ENCODE peak calls at places on chromosomes 12 and 14, in ten cellular contexts. One of them, this sample, is unnamed.

GRCh38 chr12:54561164-54561563 is 11.8 kb downstream of the PDE1B start:
- DNase-seq in neural crest cell: no peak
- DNase-seq in pulmonary artery endothelial cell: no peak
- DNase-seq in activated T-helper 1 cell treated with anti-CD3 and anti-CD28 coated beads, Interleukin-2, amount 50 U/mL, for 16 hours: no peak
- DNase-seq in OCI-LY7: no peak
- DNase-seq in mesothelial cell of epicardium: no peak
- DNase-seq in SIG-M5: no peak
- DNase-seq in activated naive CD8-positive, alpha-beta T cell treated with anti-CD3 and anti-CD28 coated beads, Interleukin-2, amount 10 ng/mL, durations not matched to agents 7 days and 5 days: peak
- DNase-seq in psoas muscle: no peak
- DNase-seq in LoVo: no peak
- DNase-seq in this sample: peak

GRCh38 chr12:5487971-5488955 is 56.4 kb downstream of the NTF3 start:
- DNase-seq in neural crest cell: no peak
- DNase-seq in pulmonary artery endothelial cell: no peak
- DNase-seq in activated T-helper 1 cell treated with anti-CD3 and anti-CD28 coated beads, Interleukin-2, amount 50 U/mL, for 16 hours: no peak
- DNase-seq in OCI-LY7: no peak
- DNase-seq in mesothelial cell of epicardium: no peak
- DNase-seq in SIG-M5: no peak
- DNase-seq in activated naive CD8-positive, alpha-beta T cell treated with anti-CD3 and anti-CD28 coated beads, Interleukin-2, amount 10 ng/mL, durations not matched to agents 7 days and 5 days: no peak
- DNase-seq in psoas muscle: no peak
- DNase-seq in LoVo: no peak
- DNase-seq in this sample: no peak

GRCh38 chr12:12926571-12927071 is 25.3 kb downstream of the GPRC5D start:
- DNase-seq in neural crest cell: no peak
- DNase-seq in pulmonary artery endothelial cell: no peak
- DNase-seq in activated T-helper 1 cell treated with anti-CD3 and anti-CD28 coated beads, Interleukin-2, amount 50 U/mL, for 16 hours: no peak
- DNase-seq in OCI-LY7: no peak
- DNase-seq in mesothelial cell of epicardium: no peak
- DNase-seq in SIG-M5: no peak
- DNase-seq in activated naive CD8-positive, alpha-beta T cell treated with anti-CD3 and anti-CD28 coated beads, Interleukin-2, amount 10 ng/mL, durations not matched to agents 7 days and 5 days: no peak
- DNase-seq in psoas muscle: no peak
- DNase-seq in LoVo: peak
- DNase-seq in this sample: no peak

GRCh38 chr14:92568621-92569479 is 55.3 kb downstream of the RIN3 start:
- DNase-seq in neural crest cell: no peak
- DNase-seq in pulmonary artery endothelial cell: no peak
- DNase-seq in activated T-helper 1 cell treated with anti-CD3 and anti-CD28 coated beads, Interleukin-2, amount 50 U/mL, for 16 hours: no peak
- DNase-seq in OCI-LY7: no peak
- DNase-seq in mesothelial cell of epicardium: no peak
- DNase-seq in SIG-M5: no peak
- DNase-seq in activated naive CD8-positive, alpha-beta T cell treated with anti-CD3 and anti-CD28 coated beads, Interleukin-2, amount 10 ng/mL, durations not matched to agents 7 days and 5 days: peak
- DNase-seq in psoas muscle: peak
- DNase-seq in LoVo: no peak
- DNase-seq in this sample: peak

GRCh38 chr14:40447032-40447431 is 1014.8 kb upstream of the FBXO33 start:
- DNase-seq in neural crest cell: no peak
- DNase-seq in pulmonary artery endothelial cell: no peak
- DNase-seq in activated T-helper 1 cell treated with anti-CD3 and anti-CD28 coated beads, Interleukin-2, amount 50 U/mL, for 16 hours: no peak
- DNase-seq in OCI-LY7: no peak
- DNase-seq in mesothelial cell of epicardium: no peak
- DNase-seq in SIG-M5: no peak
- DNase-seq in activated naive CD8-positive, alpha-beta T cell treated with anti-CD3 and anti-CD28 coated beads, Interleukin-2, amount 10 ng/mL, durations not matched to agents 7 days and 5 days: no peak
- DNase-seq in psoas muscle: no peak
- DNase-seq in LoVo: no peak
- DNase-seq in this sample: no peak

GRCh38 chr12:6268484-6269157 is 41.9 kb upstream of the PLEKHG6 start:
- DNase-seq in neural crest cell: no peak
- DNase-seq in pulmonary artery endothelial cell: no peak
- DNase-seq in activated T-helper 1 cell treated with anti-CD3 and anti-CD28 coated beads, Interleukin-2, amount 50 U/mL, for 16 hours: no peak
- DNase-seq in OCI-LY7: no peak
- DNase-seq in mesothelial cell of epicardium: no peak
- DNase-seq in SIG-M5: no peak
- DNase-seq in activated naive CD8-positive, alpha-beta T cell treated with anti-CD3 and anti-CD28 coated beads, Interleukin-2, amount 10 ng/mL, durations not matched to agents 7 days and 5 days: no peak
- DNase-seq in psoas muscle: no peak
- DNase-seq in LoVo: no peak
- DNase-seq in this sample: no peak

GRCh38 chr12:80316141-80316700 is 127.8 kb upstream of the PTPRQ start:
- DNase-seq in neural crest cell: no peak
- DNase-seq in pulmonary artery endothelial cell: no peak
- DNase-seq in activated T-helper 1 cell treated with anti-CD3 and anti-CD28 coated beads, Interleukin-2, amount 50 U/mL, for 16 hours: no peak
- DNase-seq in OCI-LY7: no peak
- DNase-seq in mesothelial cell of epicardium: no peak
- DNase-seq in SIG-M5: no peak
- DNase-seq in activated naive CD8-positive, alpha-beta T cell treated with anti-CD3 and anti-CD28 coated beads, Interleukin-2, amount 10 ng/mL, durations not matched to agents 7 days and 5 days: no peak
- DNase-seq in psoas muscle: no peak
- DNase-seq in LoVo: no peak
- DNase-seq in this sample: no peak

GRCh38 chr14:74459289-74459946 is 33.4 kb upstream of the SYNDIG1L start:
- DNase-seq in neural crest cell: peak
- DNase-seq in pulmonary artery endothelial cell: no peak
- DNase-seq in activated T-helper 1 cell treated with anti-CD3 and anti-CD28 coated beads, Interleukin-2, amount 50 U/mL, for 16 hours: no peak
- DNase-seq in OCI-LY7: peak
- DNase-seq in mesothelial cell of epicardium: no peak
- DNase-seq in SIG-M5: no peak
- DNase-seq in activated naive CD8-positive, alpha-beta T cell treated with anti-CD3 and anti-CD28 coated beads, Interleukin-2, amount 10 ng/mL, durations not matched to agents 7 days and 5 days: peak
- DNase-seq in psoas muscle: no peak
- DNase-seq in LoVo: no peak
- DNase-seq in this sample: peak

GRCh38 chr12:13071305-13072280 is 27.4 kb downstream of the FAM234B start:
- DNase-seq in neural crest cell: no peak
- DNase-seq in pulmonary artery endothelial cell: no peak
- DNase-seq in activated T-helper 1 cell treated with anti-CD3 and anti-CD28 coated beads, Interleukin-2, amount 50 U/mL, for 16 hours: no peak
- DNase-seq in OCI-LY7: no peak
- DNase-seq in mesothelial cell of epicardium: no peak
- DNase-seq in SIG-M5: no peak
- DNase-seq in activated naive CD8-positive, alpha-beta T cell treated with anti-CD3 and anti-CD28 coated beads, Interleukin-2, amount 10 ng/mL, durations not matched to agents 7 days and 5 days: no peak
- DNase-seq in psoas muscle: no peak
- DNase-seq in LoVo: no peak
- DNase-seq in this sample: no peak

GRCh38 chr14:102795060-102795925 is 18.0 kb downstream of the TRAF3 start:
- DNase-seq in neural crest cell: no peak
- DNase-seq in pulmonary artery endothelial cell: no peak
- DNase-seq in activated T-helper 1 cell treated with anti-CD3 and anti-CD28 coated beads, Interleukin-2, amount 50 U/mL, for 16 hours: no peak
- DNase-seq in OCI-LY7: no peak
- DNase-seq in mesothelial cell of epicardium: no peak
- DNase-seq in SIG-M5: no peak
- DNase-seq in activated naive CD8-positive, alpha-beta T cell treated with anti-CD3 and anti-CD28 coated beads, Interleukin-2, amount 10 ng/mL, durations not matched to agents 7 days and 5 days: no peak
- DNase-seq in psoas muscle: no peak
- DNase-seq in LoVo: no peak
- DNase-seq in this sample: no peak

GRCh38 chr12:86727151-86727550 is 471.0 kb upstream of the MGAT4C start:
- DNase-seq in neural crest cell: no peak
- DNase-seq in pulmonary artery endothelial cell: peak
- DNase-seq in activated T-helper 1 cell treated with anti-CD3 and anti-CD28 coated beads, Interleukin-2, amount 50 U/mL, for 16 hours: no peak
- DNase-seq in OCI-LY7: no peak
- DNase-seq in mesothelial cell of epicardium: no peak
- DNase-seq in SIG-M5: no peak
- DNase-seq in activated naive CD8-positive, alpha-beta T cell treated with anti-CD3 and anti-CD28 coated beads, Interleukin-2, amount 10 ng/mL, durations not matched to agents 7 days and 5 days: no peak
- DNase-seq in psoas muscle: no peak
- DNase-seq in LoVo: no peak
- DNase-seq in this sample: no peak

GRCh38 chr14:51545396-51545795 is 106.3 kb upstream of the FRMD6 start:
- DNase-seq in neural crest cell: no peak
- DNase-seq in pulmonary artery endothelial cell: no peak
- DNase-seq in activated T-helper 1 cell treated with anti-CD3 and anti-CD28 coated beads, Interleukin-2, amount 50 U/mL, for 16 hours: no peak
- DNase-seq in OCI-LY7: no peak
- DNase-seq in mesothelial cell of epicardium: no peak
- DNase-seq in SIG-M5: no peak
- DNase-seq in activated naive CD8-positive, alpha-beta T cell treated with anti-CD3 and anti-CD28 coated beads, Interleukin-2, amount 10 ng/mL, durations not matched to agents 7 days and 5 days: no peak
- DNase-seq in psoas muscle: no peak
- DNase-seq in LoVo: no peak
- DNase-seq in this sample: no peak

GRCh38 chr12:32641287-32641901 is 37.7 kb upstream of the DNM1L start:
- DNase-seq in neural crest cell: no peak
- DNase-seq in pulmonary artery endothelial cell: no peak
- DNase-seq in activated T-helper 1 cell treated with anti-CD3 and anti-CD28 coated beads, Interleukin-2, amount 50 U/mL, for 16 hours: no peak
- DNase-seq in OCI-LY7: no peak
- DNase-seq in mesothelial cell of epicardium: no peak
- DNase-seq in SIG-M5: no peak
- DNase-seq in activated naive CD8-positive, alpha-beta T cell treated with anti-CD3 and anti-CD28 coated beads, Interleukin-2, amount 10 ng/mL, durations not matched to agents 7 days and 5 days: no peak
- DNase-seq in psoas muscle: no peak
- DNase-seq in LoVo: no peak
- DNase-seq in this sample: no peak

This sample was measured in stimulated activated effector memory CD8-positive, alpha-beta T cell treated with anti-CD3 and anti-CD28 coated beads, Interleukin-12 subunit alpha, Interleukin-12 subunit beta, amount 100 ng/mL, for 72 hours.